ENCODE peak calls at places on chromosome X, in seven cellular contexts. E is BE2C, Z is pancreas, L is left lung, I is left ventricle myocardium inferior, T is Peyer's patch, X is hepatocyte. H is an unnamed sample. For H3K27me3, the result is how much of the 10 kb centered on the place peaks cover.

GRCh38 chrX:113868169-113868568 is 715.7 kb upstream of the HTR2C start:
- DNase-seq in E (peak), I (no peak), L (no peak), Z (no peak), X (peak), T (no peak), H (no peak)

GRCh38 chrX:122572461-122572860 is 611.6 kb upstream of the GRIA3 start:
- DNase-seq in X (no peak), L (no peak), T (no peak), E (no peak), I (no peak), Z (no peak), H (peak)

GRCh38 chrX:12770440-12770839 is 20.8 kb upstream of the PRPS2 start:
- DNase-seq in Z (no peak), E (no peak), X (peak), I (no peak), T (no peak), L (no peak), H (peak)

GRCh38 chrX:150767045-150767395 is 73.8 kb downstream of the MTMR1 start:
- DNase-seq in L (no peak), Z (no peak), X (no peak), T (no peak), I (peak), E (no peak), H (peak)

GRCh38 chrX:8848921-8849320 is 47.7 kb upstream of the FAM9A start:
- DNase-seq in I (no peak), E (no peak), X (no peak), L (no peak), Z (no peak), T (no peak), H (peak)

GRCh38 chrX:29890004-29890403 is 325.4 kb upstream of the MAGEB2 start:
- DNase-seq in T (no peak), E (no peak), X (no peak), Z (no peak), L (no peak), I (no peak), H (no peak)

GRCh38 chrX:103845165-103845653 is 13.2 kb upstream of the RAB9B start:
- DNase-seq in Z (peak), E (peak), T (peak), L (no peak), I (peak), X (peak), H (peak)

GRCh38 chrX:78658851-78659744 is at the start of gene RTL3:
- DNase-seq in I (no peak), E (no peak), L (no peak), X (no peak), Z (no peak), T (no peak), H (peak)

GRCh38 chrX:48520455-48520854 is 1.2 kb upstream of the EBP start:
- DNase-seq in T (no peak), E (no peak), X (no peak), I (no peak), L (no peak), Z (no peak), H (no peak)

DNA sequence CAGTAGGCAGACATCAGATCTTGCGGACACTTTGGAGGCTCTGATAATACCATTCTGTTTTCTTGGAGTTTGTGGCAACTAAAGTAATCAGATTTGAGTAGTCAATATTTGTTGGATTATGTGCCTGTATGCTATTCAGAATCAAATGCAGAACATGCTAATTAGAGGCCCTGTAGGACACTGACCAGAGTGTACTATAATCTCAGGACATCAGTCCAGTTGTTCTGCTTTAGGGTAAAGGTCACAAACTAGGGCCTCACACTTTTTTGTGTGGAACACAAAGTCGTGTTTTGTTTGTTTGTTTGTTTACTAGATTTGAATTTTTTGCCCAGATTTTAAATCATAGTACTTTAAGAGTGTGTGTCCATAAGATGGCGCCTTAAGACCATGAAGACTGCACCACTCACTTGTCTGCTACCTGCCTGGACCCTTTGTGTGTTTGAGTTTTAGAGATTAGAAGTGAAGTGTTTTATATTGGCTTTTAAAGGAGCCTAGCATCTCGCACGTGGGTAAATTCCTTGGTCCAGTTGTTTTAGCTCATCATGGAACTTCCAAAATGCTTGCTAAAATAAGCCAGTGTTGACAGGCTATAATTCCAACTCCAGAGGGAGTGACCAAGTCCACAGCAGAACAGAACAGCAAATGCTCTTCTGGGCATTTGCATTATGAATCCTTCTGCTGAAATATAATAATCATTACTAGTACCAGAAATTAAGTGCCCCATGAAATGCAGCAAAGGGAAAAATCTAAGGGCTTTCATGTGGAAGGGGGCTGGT is 34.7 kb downstream of the IL13RA1 start:
- DNase-seq in T (no peak), L (no peak), I (no peak), Z (no peak), E (no peak), X (no peak), H (no peak)
- TF ChIP-seq CTCF in T (no peak), L (no peak), I (no peak), Z (no peak), E (peak), X (peak), H (peak)

GRCh38 chrX:19122641-19123009 is 357 bp upstream of the ADGRG2 start:
- DNase-seq in E (no peak), L (no peak), I (no peak), Z (no peak), T (no peak), X (no peak), H (no peak)
- H3K27me3 ChIP-seq in E (under half), L (half or more), I (under half), Z (under half), T (under half), X (under half), H (under half)

GRCh38 chrX:124504106-124504983 is 158.0 kb downstream of the SH2D1A start:
- DNase-seq in Z (no peak), I (no peak), L (no peak), T (no peak), X (no peak), E (no peak), H (no peak)
- H3K4me3 ChIP-seq in Z (no peak), I (no peak), L (no peak), T (no peak), X (no peak), E (no peak), H (no peak)

DNA sequence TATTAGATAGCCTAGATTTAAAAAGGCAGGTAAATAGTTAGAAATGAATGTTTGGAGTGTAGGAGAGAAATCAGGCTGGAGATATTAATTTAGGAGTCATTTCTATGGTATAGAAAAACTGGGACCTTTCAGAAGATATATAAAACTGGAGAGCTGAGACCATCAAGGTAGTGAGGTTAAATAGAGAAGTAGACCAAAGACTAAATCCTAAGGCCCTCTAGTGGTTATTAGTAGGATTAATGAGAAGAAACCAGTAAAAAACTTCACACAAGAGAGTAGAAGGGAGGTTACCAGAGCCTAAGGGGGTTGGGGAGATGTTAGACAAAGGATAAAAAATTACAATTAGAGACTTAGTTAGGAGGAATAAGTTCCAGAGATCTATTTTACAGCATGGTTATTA is 351.0 kb upstream of the SPANXN1 start:
- DNase-seq in X (peak), Z (no peak), I (no peak), T (no peak), L (no peak), E (no peak), H (peak)
- TF ChIP-seq CTCF in X (peak), Z (no peak), I (no peak), T (no peak), L (no peak), E (peak), H (no peak)

GRCh38 chrX:131032646-131033230 is 25.4 kb upstream of the ARHGAP36 start:
- DNase-seq in E (peak), Z (no peak), T (no peak), I (no peak), L (no peak), X (no peak), H (no peak)
- H3K27me3 ChIP-seq in E (under half), Z (under half), T (under half), I (under half), L (under half), X (under half), H (under half)

GRCh38 chrX:153600032-153600373 is 1.1 kb upstream of the CCNQ start:
- DNase-seq in L (no peak), E (no peak), Z (no peak), I (no peak), X (no peak), T (no peak), H (no peak)
- H3K4me3 ChIP-seq in L (peak), E (peak), Z (peak), I (peak), X (peak), T (peak), H (peak)

H was measured in bronchial epithelial cell.